ENCODE peak calls at places on chromosomes 2 and 18, in five cellular contexts. W, D, R, C and G are unnamed samples.
A peak's percentile ranks its signal among the peaks of the same experiment; 100 is the strongest.

GRCh38 chr2:109066917-109067828 is 61.8 kb upstream of the SH3RF3 start:
- DNase-seq in W (no peak), D (no peak), R (no peak), C (no peak), G (no peak)

GRCh38 chr2:85234879-85235278 is 92.9 kb downstream of the TGOLN2 start:
- DNase-seq in W (no peak), D (no peak), R (peak; percentile 73), C (peak; percentile 73), G (no peak)

GRCh38 chr2:2573658-2574293 is 242.7 kb upstream of the MYT1L start:
- DNase-seq in W (no peak), D (no peak), R (peak; percentile 28), C (no peak), G (peak; percentile 0)

GRCh38 chr2:85537600-85538506 is 1.1 kb upstream of the MAT2A start:
- DNase-seq in W (peak; percentile 54), D (peak; percentile 61), R (peak; percentile 86), C (peak; percentile 83), G (no peak)

GRCh38 chr2:158413581-158413980 is 43.0 kb downstream of the CCDC148 start:
- DNase-seq in W (no peak), D (no peak), R (no peak), C (no peak), G (no peak)

GRCh38 chr18:44679056-44679911 is 1.4 kb upstream of the SETBP1 start:
- DNase-seq in W (peak; percentile 79), D (peak; percentile 22), R (peak; percentile 93), C (peak; percentile 81), G (peak; percentile 80)

GRCh38 chr2:183001948-183002347 is 36.3 kb downstream of the NCKAP1 start:
- DNase-seq in W (no peak), D (no peak), R (no peak), C (peak; percentile 18), G (no peak)

GRCh38 chr18:59871711-59872362 is 28.0 kb upstream of the PMAIP1 start:
- DNase-seq in W (no peak), D (no peak), R (peak; percentile 71), C (peak; percentile 75), G (no peak)

GRCh38 chr2:70902067-70902442 is 33.6 kb upstream of the ATP6V1B1 start:
- DNase-seq in W (no peak), D (no peak), R (no peak), C (no peak), G (no peak)

GRCh38 chr2:197075754-197076337 is 149.3 kb upstream of the PGAP1 start:
- DNase-seq in W (no peak), D (no peak), R (no peak), C (peak; percentile 64), G (no peak)

GRCh38 chr2:103138123-103138886 is 376.5 kb downstream of the TMEM182 start:
- DNase-seq in W (no peak), D (no peak), R (no peak), C (no peak), G (no peak)

GRCh38 chr2:121634354-121635307 is 14.6 kb downstream of the CLASP1 start:
- DNase-seq in W (no peak), D (peak; percentile 59), R (no peak), C (no peak), G (peak; percentile 81)

GRCh38 chr2:205658572-205658971 is 23.7 kb upstream of the NRP2 start:
- DNase-seq in W (no peak), D (no peak), R (no peak), C (no peak), G (peak; percentile 35)